ENCODE peak calls at places on chromosomes 2 and 18, in eight cellular contexts. One of them, this sample, is unnamed.
A peak's percentile ranks its signal among the peaks of the same experiment; 100 is the strongest.

GRCh38 chr18:79439201-79440023 is 43.7 kb downstream of the NFATC1 start:
- DNase-seq in A549: no peak
- DNase-seq in NCI-H2081: no peak
- DNase-seq in IMR-90: peak; percentile 6
- DNase-seq in EH: peak; percentile 74
- DNase-seq in LoVo: no peak
- DNase-seq in ovary: no peak
- DNase-seq in HuH-7.5: no peak
- DNase-seq in this sample: no peak

GRCh38 chr18:75548353-75548752 is 120.8 kb upstream of the SMIM21 start:
- DNase-seq in NCI-H2081: no peak
- DNase-seq in A549: no peak
- DNase-seq in ovary: no peak
- DNase-seq in LoVo: no peak
- DNase-seq in HuH-7.5: no peak
- DNase-seq in IMR-90: no peak
- DNase-seq in EH: no peak
- DNase-seq in this sample: no peak

GRCh38 chr2:228447266-228447915 is 265.9 kb upstream of the SPHKAP start:
- DNase-seq in A549: no peak
- DNase-seq in HuH-7.5: no peak
- DNase-seq in NCI-H2081: peak; percentile 6
- DNase-seq in EH: peak; percentile 58
- DNase-seq in LoVo: no peak
- DNase-seq in IMR-90: no peak
- DNase-seq in ovary: no peak
- DNase-seq in this sample: no peak

GRCh38 chr2:226609361-226609760 is 190.3 kb downstream of the IRS1 start:
- DNase-seq in NCI-H2081: no peak
- DNase-seq in ovary: no peak
- DNase-seq in IMR-90: peak; percentile 96
- DNase-seq in LoVo: no peak
- DNase-seq in HuH-7.5: no peak
- DNase-seq in EH: peak; percentile 72
- DNase-seq in A549: no peak
- DNase-seq in this sample: no peak

GRCh38 chr2:176461098-176461497 is 191.9 kb downstream of the MTX2 start:
- DNase-seq in IMR-90: peak; percentile 21
- DNase-seq in NCI-H2081: no peak
- DNase-seq in ovary: no peak
- DNase-seq in LoVo: no peak
- DNase-seq in HuH-7.5: no peak
- DNase-seq in A549: no peak
- DNase-seq in EH: peak; percentile 85
- DNase-seq in this sample: no peak

GRCh38 chr2:165758276-165758675 is 35.8 kb downstream of the GALNT3 start:
- DNase-seq in HuH-7.5: no peak
- DNase-seq in ovary: no peak
- DNase-seq in A549: no peak
- DNase-seq in IMR-90: no peak
- DNase-seq in NCI-H2081: peak; percentile 69
- DNase-seq in LoVo: peak; percentile 29
- DNase-seq in EH: peak; percentile 28
- DNase-seq in this sample: no peak

GRCh38 chr2:192042126-192042525 is 152.6 kb downstream of the TMEFF2 start:
- DNase-seq in NCI-H2081: no peak
- DNase-seq in IMR-90: no peak
- DNase-seq in LoVo: no peak
- DNase-seq in ovary: no peak
- DNase-seq in EH: no peak
- DNase-seq in HuH-7.5: no peak
- DNase-seq in A549: no peak
- DNase-seq in this sample: no peak

GRCh38 chr2:213934560-213934959 is 476.3 kb upstream of the VWC2L start:
- DNase-seq in HuH-7.5: no peak
- DNase-seq in LoVo: peak; percentile 32
- DNase-seq in NCI-H2081: no peak
- DNase-seq in IMR-90: peak; percentile 2
- DNase-seq in A549: peak; percentile 6
- DNase-seq in EH: peak; percentile 11
- DNase-seq in ovary: no peak
- DNase-seq in this sample: no peak

GRCh38 chr18:13243363-13243762 is 24.8 kb downstream of the LDLRAD4 start:
- DNase-seq in NCI-H2081: no peak
- DNase-seq in A549: no peak
- DNase-seq in EH: no peak
- DNase-seq in ovary: no peak
- DNase-seq in LoVo: no peak
- DNase-seq in IMR-90: no peak
- DNase-seq in HuH-7.5: no peak
- DNase-seq in this sample: no peak

GRCh38 chr2:191625016-191625415 is 52.9 kb upstream of the NABP1 start:
- DNase-seq in IMR-90: no peak
- DNase-seq in A549: no peak
- DNase-seq in LoVo: no peak
- DNase-seq in HuH-7.5: no peak
- DNase-seq in ovary: no peak
- DNase-seq in NCI-H2081: no peak
- DNase-seq in EH: peak; percentile 56
- DNase-seq in this sample: peak; percentile 1

GRCh38 chr2:234368861-234369261 is 128.0 kb downstream of the ARL4C start:
- DNase-seq in ovary: no peak
- DNase-seq in IMR-90: peak; percentile 28
- DNase-seq in EH: peak; percentile 21
- DNase-seq in NCI-H2081: peak; percentile 54
- DNase-seq in LoVo: peak; percentile 82
- DNase-seq in A549: peak; percentile 53
- DNase-seq in HuH-7.5: no peak
- DNase-seq in this sample: no peak

GRCh38 chr2:240412975-240413812 is 22.3 kb upstream of the GPC1 start:
- DNase-seq in IMR-90: no peak
- DNase-seq in HuH-7.5: no peak
- DNase-seq in A549: no peak
- DNase-seq in ovary: peak; percentile 21
- DNase-seq in NCI-H2081: no peak
- DNase-seq in LoVo: no peak
- DNase-seq in EH: no peak
- DNase-seq in this sample: no peak